ENCODE peak calls at places on chromosomes 12 and 14, in six cellular contexts. One of them, this sample, is unnamed.

GRCh38 chr12:102593128-102593527 is 112.8 kb upstream of the IGF1 start:
- DNase-seq in mesendoderm: no peak
- DNase-seq in neuronal stem cell: no peak
- DNase-seq in IMR-90: no peak
- DNase-seq in H9: no peak
- DNase-seq in H1: no peak
- DNase-seq in this sample: no peak

GRCh38 chr12:104565606-104566243 is 109.0 kb downstream of the CHST11 start:
- DNase-seq in mesendoderm: no peak
- DNase-seq in neuronal stem cell: no peak
- DNase-seq in IMR-90: peak; percentile 33
- DNase-seq in H9: no peak
- DNase-seq in H1: no peak
- DNase-seq in this sample: no peak

GRCh38 chr12:48985475-48985897 is 7.4 kb downstream of the WNT1 start:
- DNase-seq in mesendoderm: no peak
- DNase-seq in neuronal stem cell: no peak
- DNase-seq in IMR-90: no peak
- DNase-seq in H9: no peak
- DNase-seq in H1: no peak
- DNase-seq in this sample: no peak

GRCh38 chr14:54713364-54713763 is 146.4 kb downstream of the SAMD4A start:
- DNase-seq in mesendoderm: no peak
- DNase-seq in neuronal stem cell: no peak
- DNase-seq in IMR-90: peak; percentile 65
- DNase-seq in H9: no peak
- DNase-seq in H1: no peak
- DNase-seq in this sample: no peak

GRCh38 chr14:79997509-79998210 is 213.6 kb downstream of the DIO2 start:
- DNase-seq in mesendoderm: no peak
- DNase-seq in neuronal stem cell: no peak
- DNase-seq in IMR-90: no peak
- DNase-seq in H9: no peak
- DNase-seq in H1: no peak
- DNase-seq in this sample: no peak

GRCh38 chr14:104428333-104428851 is 151.2 kb upstream of the C14orf180 start:
- DNase-seq in mesendoderm: no peak
- DNase-seq in neuronal stem cell: no peak
- DNase-seq in IMR-90: no peak
- DNase-seq in H9: peak; percentile 18
- DNase-seq in H1: no peak
- DNase-seq in this sample: no peak

GRCh38 chr12:124993568-124994434 is at the start of gene BRI3BP:
- DNase-seq in mesendoderm: peak; percentile 58
- DNase-seq in neuronal stem cell: peak; percentile 23
- DNase-seq in IMR-90: peak; percentile 37
- DNase-seq in H9: peak; percentile 60
- DNase-seq in H1: peak; percentile 66
- DNase-seq in this sample: peak; percentile 54

GRCh38 chr14:31266437-31267331 is 59.1 kb upstream of the HECTD1 start:
- DNase-seq in mesendoderm: no peak
- DNase-seq in neuronal stem cell: no peak
- DNase-seq in IMR-90: no peak
- DNase-seq in H9: no peak
- DNase-seq in H1: no peak
- DNase-seq in this sample: no peak

GRCh38 chr14:54572316-54572715 is 5.4 kb downstream of the SAMD4A start:
- DNase-seq in mesendoderm: peak; percentile 86
- DNase-seq in neuronal stem cell: no peak
- DNase-seq in IMR-90: no peak
- DNase-seq in H9: peak; percentile 60
- DNase-seq in H1: no peak
- DNase-seq in this sample: peak; percentile 60

GRCh38 chr14:103385153-103385993 is at the start of gene MARK3:
- DNase-seq in mesendoderm: peak; percentile 98
- DNase-seq in neuronal stem cell: peak; percentile 95
- DNase-seq in IMR-90: peak; percentile 95
- DNase-seq in H9: peak; percentile 98
- DNase-seq in H1: peak; percentile 96
- DNase-seq in this sample: peak; percentile 98

GRCh38 chr12:131112690-131113290 is 159.1 kb downstream of the ADGRD1 start:
- DNase-seq in mesendoderm: no peak
- DNase-seq in neuronal stem cell: no peak
- DNase-seq in IMR-90: no peak
- DNase-seq in H9: no peak
- DNase-seq in H1: no peak
- DNase-seq in this sample: no peak

GRCh38 chr14:53888535-53889386 is 67.9 kb downstream of the BMP4 start:
- DNase-seq in mesendoderm: no peak
- DNase-seq in neuronal stem cell: no peak
- DNase-seq in IMR-90: no peak
- DNase-seq in H9: no peak
- DNase-seq in H1: no peak
- DNase-seq in this sample: no peak

GRCh38 chr12:115403689-115404088 is 719.7 kb upstream of the TBX3 start:
- DNase-seq in mesendoderm: no peak
- DNase-seq in neuronal stem cell: no peak
- DNase-seq in IMR-90: no peak
- DNase-seq in H9: no peak
- DNase-seq in H1: no peak
- DNase-seq in this sample: no peak

DNA sequence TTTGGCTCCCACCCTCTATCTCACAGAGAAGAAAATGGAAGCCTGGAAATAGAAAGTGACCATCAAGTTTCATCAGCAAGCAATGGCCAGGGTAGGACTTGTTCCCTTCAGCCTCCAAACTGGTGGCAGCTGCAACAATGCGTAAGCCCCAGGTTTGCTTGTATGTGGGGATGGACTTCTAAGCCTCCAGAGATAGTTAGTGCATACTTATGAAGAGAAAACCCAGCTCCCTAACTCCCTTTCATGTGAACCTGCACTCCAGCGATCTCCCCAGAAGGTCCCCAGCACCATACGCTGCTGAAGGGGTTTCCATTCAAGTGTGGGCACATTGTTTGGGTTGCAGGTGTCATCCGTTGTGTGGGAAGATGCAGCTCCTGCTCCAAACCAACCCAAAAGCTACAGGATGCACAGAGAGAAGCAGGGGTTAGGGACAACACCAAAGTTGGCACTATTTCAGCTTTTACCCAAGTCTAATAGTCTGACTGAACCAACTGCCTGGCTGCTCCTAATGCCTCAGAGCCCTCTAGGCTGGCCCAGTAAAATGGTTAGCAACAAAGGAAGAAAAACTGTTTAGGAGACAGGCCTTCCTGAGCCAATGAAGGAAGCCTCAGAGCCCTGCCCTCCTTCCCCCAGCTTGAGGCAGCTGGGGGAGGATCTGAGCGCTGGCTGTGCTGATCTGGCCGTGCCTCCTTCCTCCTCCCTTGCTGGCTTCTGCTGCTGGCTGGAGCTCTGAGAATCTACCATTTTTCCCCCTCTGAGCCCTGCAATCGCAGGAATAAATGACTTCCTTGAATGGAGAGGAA is 12.3 kb downstream of the ZFP36L1 start:
- DNase-seq in mesendoderm: peak; percentile 63
- DNase-seq in neuronal stem cell: no peak
- DNase-seq in IMR-90: peak; percentile 62
- DNase-seq in H9: no peak
- DNase-seq in H1: no peak
- DNase-seq in this sample: peak; percentile 78
- H2AK5ac ChIP-seq in mesendoderm: no peak overlapping the region
- H2AK5ac ChIP-seq in neuronal stem cell: peak overlapping the region; percentile 76
- H2AK5ac ChIP-seq in IMR-90: peak overlapping the region; percentile 96
- H2AK5ac ChIP-seq in H9: no peak overlapping the region
- H2AK5ac ChIP-seq in H1: no peak overlapping the region
- H2AK5ac ChIP-seq in this sample: peak overlapping the region; percentile 77

GRCh38 chr12:19439059-19440018 is at the start of gene AEBP2:
- DNase-seq in mesendoderm: peak; percentile 94
- DNase-seq in neuronal stem cell: peak; percentile 80
- DNase-seq in IMR-90: peak; percentile 95
- DNase-seq in H9: peak; percentile 92
- DNase-seq in H1: peak; percentile 82
- DNase-seq in this sample: peak; percentile 95
- H2AK5ac ChIP-seq in mesendoderm: no peak within 1 kb of the TSS
- H2AK5ac ChIP-seq in neuronal stem cell: peak within 1 kb of the TSS; percentile 98
- H2AK5ac ChIP-seq in IMR-90: peak within 1 kb of the TSS; percentile 99
- H2AK5ac ChIP-seq in H9: no peak within 1 kb of the TSS
- H2AK5ac ChIP-seq in H1: peak within 1 kb of the TSS; percentile 32
- H2AK5ac ChIP-seq in this sample: peak within 1 kb of the TSS; percentile 76

DNA sequence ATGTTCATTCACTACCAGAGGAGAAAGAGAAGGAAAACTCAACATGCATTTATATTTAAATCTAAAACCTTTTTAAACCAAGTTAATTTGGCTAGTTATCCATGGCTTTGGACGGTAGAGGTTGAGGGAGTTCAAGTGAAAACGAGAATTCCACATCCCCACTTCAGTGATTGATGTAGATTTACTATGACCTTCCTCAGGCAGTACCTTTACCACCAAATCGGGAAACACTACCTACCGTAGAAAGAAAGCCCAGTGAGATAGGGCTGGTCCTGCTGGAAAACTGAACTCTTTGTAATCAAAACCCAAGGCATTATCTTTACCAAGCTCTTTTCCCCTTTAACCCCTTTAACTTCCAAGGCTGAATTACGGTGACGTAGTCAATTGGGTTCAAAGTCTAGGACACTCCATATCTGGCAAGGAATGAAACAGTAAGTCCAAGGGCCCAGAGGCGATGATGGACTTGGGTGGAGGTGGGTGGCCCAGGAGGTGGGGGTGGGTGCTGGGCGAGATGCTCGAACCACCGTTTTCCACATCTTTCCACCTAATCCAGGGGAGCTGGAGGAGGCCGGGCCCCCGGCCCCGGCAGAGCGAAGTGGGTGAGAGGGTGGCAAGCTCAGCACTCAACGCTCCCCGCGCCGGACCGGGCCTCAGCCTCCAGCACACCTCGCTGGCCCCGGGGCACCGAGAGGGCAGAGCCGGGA is 618 bp downstream of the SEC23A start:
- DNase-seq in mesendoderm: peak; percentile 61
- DNase-seq in neuronal stem cell: no peak
- DNase-seq in IMR-90: peak; percentile 44
- DNase-seq in H9: no peak
- DNase-seq in H1: no peak
- DNase-seq in this sample: peak; percentile 69
- H2AK5ac ChIP-seq in mesendoderm: no peak overlapping the region
- H2AK5ac ChIP-seq in neuronal stem cell: peak overlapping the region; percentile 37
- H2AK5ac ChIP-seq in IMR-90: peak overlapping the region; percentile 24
- H2AK5ac ChIP-seq in H9: no peak overlapping the region
- H2AK5ac ChIP-seq in H1: no peak overlapping the region
- H2AK5ac ChIP-seq in this sample: peak overlapping the region; percentile 92

GRCh38 chr14:64641760-64642159 is 62.5 kb upstream of the PLEKHG3 start:
- DNase-seq in mesendoderm: no peak
- DNase-seq in neuronal stem cell: no peak
- DNase-seq in IMR-90: no peak
- DNase-seq in H9: no peak
- DNase-seq in H1: no peak
- DNase-seq in this sample: no peak
- H2AK5ac ChIP-seq in mesendoderm: no peak overlapping the region
- H2AK5ac ChIP-seq in neuronal stem cell: no peak overlapping the region
- H2AK5ac ChIP-seq in IMR-90: no peak overlapping the region
- H2AK5ac ChIP-seq in H9: no peak overlapping the region
- H2AK5ac ChIP-seq in H1: no peak overlapping the region
- H2AK5ac ChIP-seq in this sample: no peak overlapping the region

DNA sequence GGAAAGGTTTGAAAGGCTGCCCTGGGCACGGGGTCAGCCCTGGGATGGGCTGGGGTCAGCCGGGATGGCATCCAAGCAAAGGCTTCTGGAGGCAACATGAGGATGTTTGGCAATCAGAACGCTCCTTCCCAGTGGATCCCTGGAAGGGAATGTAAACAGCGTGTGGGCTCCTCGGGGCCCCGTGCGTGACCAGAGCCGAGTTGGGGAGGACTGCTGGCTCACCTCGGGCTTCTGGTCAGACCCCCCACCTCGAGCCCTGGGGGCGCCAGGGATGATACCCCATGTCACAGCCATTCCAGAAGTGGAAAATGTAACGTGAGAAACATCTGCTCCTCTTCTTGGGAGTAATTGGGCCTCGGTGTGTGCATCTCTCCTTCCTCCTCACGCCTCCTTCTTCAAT is 145.0 kb downstream of the NUAK1 start:
- DNase-seq in mesendoderm: no peak
- DNase-seq in neuronal stem cell: no peak
- DNase-seq in IMR-90: peak; percentile 36
- DNase-seq in H9: no peak
- DNase-seq in H1: no peak
- DNase-seq in this sample: peak; percentile 65
- H2AK5ac ChIP-seq in mesendoderm: no peak overlapping the region
- H2AK5ac ChIP-seq in neuronal stem cell: peak overlapping the region; percentile 2
- H2AK5ac ChIP-seq in IMR-90: peak overlapping the region; percentile 17
- H2AK5ac ChIP-seq in H9: no peak overlapping the region
- H2AK5ac ChIP-seq in H1: no peak overlapping the region
- H2AK5ac ChIP-seq in this sample: peak overlapping the region; percentile 50

DNA sequence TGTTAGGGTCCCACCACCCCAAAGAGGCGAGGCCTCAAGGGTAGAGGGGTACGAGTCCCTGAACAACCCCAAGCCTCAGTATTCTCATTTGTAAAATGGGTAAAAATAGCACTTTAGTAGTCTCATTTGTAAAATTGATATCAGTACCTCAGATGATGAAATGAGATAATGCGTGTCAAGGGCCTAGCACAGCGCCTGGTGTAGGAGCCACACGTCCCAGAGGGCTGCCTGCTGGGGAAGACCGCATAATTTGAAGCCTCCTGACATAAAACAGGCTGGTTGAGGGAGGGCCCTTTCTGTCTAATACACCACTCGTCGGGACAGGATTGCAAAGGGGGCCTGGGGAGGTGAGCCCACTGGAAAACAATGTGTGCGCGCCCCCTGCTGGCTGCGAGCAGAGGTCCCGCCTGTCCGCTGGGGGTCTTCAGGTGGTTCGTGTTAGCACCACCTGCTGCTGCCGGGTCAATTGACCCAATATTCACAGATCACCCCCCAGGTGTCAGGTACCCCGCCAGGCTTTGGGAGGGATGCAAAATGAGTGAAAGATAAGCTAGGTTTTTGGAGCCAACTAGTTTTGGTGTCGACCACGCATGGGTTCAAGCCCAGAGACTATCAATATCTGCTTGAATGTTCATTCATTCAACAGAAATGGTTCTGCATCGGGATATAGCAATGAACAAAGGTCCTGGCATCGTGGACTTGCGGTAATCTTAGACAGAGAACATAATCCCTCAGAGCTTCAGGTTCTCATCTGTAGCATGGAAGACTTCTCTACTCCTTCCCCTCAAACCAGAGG is 24.7 kb upstream of the IRF2BPL start:
- DNase-seq in mesendoderm: peak; percentile 86
- DNase-seq in neuronal stem cell: peak; percentile 68
- DNase-seq in IMR-90: peak; percentile 76
- DNase-seq in H9: peak; percentile 88
- DNase-seq in H1: peak; percentile 93
- DNase-seq in this sample: peak; percentile 89
- H2AK5ac ChIP-seq in mesendoderm: peak overlapping the region; percentile 40
- H2AK5ac ChIP-seq in neuronal stem cell: peak overlapping the region; percentile 99
- H2AK5ac ChIP-seq in IMR-90: peak overlapping the region; percentile 98
- H2AK5ac ChIP-seq in H9: no peak overlapping the region
- H2AK5ac ChIP-seq in H1: no peak overlapping the region
- H2AK5ac ChIP-seq in this sample: peak overlapping the region; percentile 80

GRCh38 chr14:23094666-23095195 is at the start of gene ACIN1:
- DNase-seq in mesendoderm: peak; percentile 97
- DNase-seq in neuronal stem cell: peak; percentile 89
- DNase-seq in IMR-90: peak; percentile 86
- DNase-seq in H9: no peak
- DNase-seq in H1: peak; percentile 100
- DNase-seq in this sample: peak; percentile 93
- H2AK5ac ChIP-seq in mesendoderm: no peak within 1 kb of the TSS
- H2AK5ac ChIP-seq in neuronal stem cell: no peak within 1 kb of the TSS
- H2AK5ac ChIP-seq in IMR-90: peak within 1 kb of the TSS; percentile 94
- H2AK5ac ChIP-seq in H9: no peak within 1 kb of the TSS
- H2AK5ac ChIP-seq in H1: no peak within 1 kb of the TSS
- H2AK5ac ChIP-seq in this sample: peak within 1 kb of the TSS; percentile 65

This sample was measured in mesenchymal stem cell.